ENCODE peak calls at places on chromosome 15, in six cellular contexts. E, V, P, N, M and H are unnamed samples. For H3F3A, the result is how much of the 10 kb centered on the place peaks cover.

GRCh38 chr15:62740141-62741004 is 302.2 kb upstream of the TPM1 start:
- DNase-seq in P (no peak), M (no peak), E (no peak), N (no peak), V (no peak), H (no peak)

GRCh38 chr15:64369078-64369607 is 12.1 kb downstream of the PCLAF start:
- DNase-seq in P (no peak), V (no peak), E (no peak), M (no peak), N (no peak), H (no peak)

GRCh38 chr15:31405200-31405929 is 78.7 kb downstream of the KLF13 start:
- DNase-seq in N (no peak), V (no peak), M (peak), E (no peak), P (peak), H (peak)

GRCh38 chr15:58698887-58699641 is 50.4 kb downstream of the ADAM10 start:
- DNase-seq in M (no peak), V (no peak), E (no peak), N (no peak), P (peak), H (no peak)

GRCh38 chr15:52789601-52790165 is 453 bp downstream of the ONECUT1 start:
- DNase-seq in P (no peak), V (peak), N (peak), E (peak), M (no peak), H (no peak)

GRCh38 chr15:35141743-35142356 is 56.8 kb upstream of the NANOGP8 start:
- DNase-seq in M (no peak), N (peak), P (no peak), V (no peak), E (no peak), H (peak)

GRCh38 chr15:90004671-90005070 is 3.5 kb downstream of the ZNF710 start:
- DNase-seq in M (no peak), E (no peak), P (no peak), V (no peak), N (peak), H (peak)

GRCh38 chr15:94305133-94305532 is 73.8 kb downstream of the MCTP2 start:
- DNase-seq in E (no peak), N (no peak), M (no peak), V (no peak), P (no peak), H (no peak)

GRCh38 chr15:90901799-90902655 is 1.1 kb upstream of the MAN2A2 start:
- DNase-seq in V (peak), M (peak), P (peak), E (peak), N (peak), H (peak)

GRCh38 chr15:67161412-67161811 is 93.0 kb downstream of the AAGAB start:
- DNase-seq in M (no peak), P (no peak), V (no peak), E (no peak), N (no peak), H (no peak)

GRCh38 chr15:61657461-61657860 is 402.8 kb downstream of the VPS13C start:
- DNase-seq in P (no peak), M (no peak), E (no peak), V (no peak), N (no peak), H (no peak)

GRCh38 chr15:37131639-37132038 is 31.3 kb upstream of the MEIS2 start:
- DNase-seq in V (no peak), P (no peak), M (no peak), E (no peak), N (no peak), H (no peak)

GRCh38 chr15:95567686-95568085 is 762.8 kb upstream of the NR2F2 start:
- DNase-seq in M (no peak), N (peak), E (peak), P (no peak), V (no peak), H (no peak)

GRCh38 chr15:29805043-29805707 is 17.1 kb downstream of the TJP1 start:
- DNase-seq in N (peak), E (no peak), M (no peak), V (no peak), P (no peak), H (peak)

GRCh38 chr15:33150516-33150915 is 44.0 kb downstream of the FMN1 start:
- DNase-seq in M (no peak), N (no peak), E (no peak), V (peak), P (no peak), H (no peak)

GRCh38 chr15:91426412-91426811 is 326.4 kb downstream of the SV2B start:
- DNase-seq in E (no peak), V (no peak), M (no peak), P (no peak), N (no peak), H (peak)

GRCh38 chr15:72722071-72722696 is 36.2 kb downstream of the BBS4 start:
- DNase-seq in N (peak), M (peak), E (peak), V (peak), P (peak), H (peak)

GRCh38 chr15:79076661-79077060 is 13.9 kb downstream of the RASGRF1 start:
- DNase-seq in P (no peak), N (no peak), V (no peak), E (no peak), M (no peak), H (no peak)

GRCh38 chr15:40960926-40961325 is 7.7 kb downstream of the CHAC1 start:
- DNase-seq in N (no peak), M (peak), P (no peak), V (no peak), E (no peak), H (peak)
- H3F3A ChIP-seq in N (under half), M (under half), P (under half), V (under half), E (under half), H (under half)

DNA sequence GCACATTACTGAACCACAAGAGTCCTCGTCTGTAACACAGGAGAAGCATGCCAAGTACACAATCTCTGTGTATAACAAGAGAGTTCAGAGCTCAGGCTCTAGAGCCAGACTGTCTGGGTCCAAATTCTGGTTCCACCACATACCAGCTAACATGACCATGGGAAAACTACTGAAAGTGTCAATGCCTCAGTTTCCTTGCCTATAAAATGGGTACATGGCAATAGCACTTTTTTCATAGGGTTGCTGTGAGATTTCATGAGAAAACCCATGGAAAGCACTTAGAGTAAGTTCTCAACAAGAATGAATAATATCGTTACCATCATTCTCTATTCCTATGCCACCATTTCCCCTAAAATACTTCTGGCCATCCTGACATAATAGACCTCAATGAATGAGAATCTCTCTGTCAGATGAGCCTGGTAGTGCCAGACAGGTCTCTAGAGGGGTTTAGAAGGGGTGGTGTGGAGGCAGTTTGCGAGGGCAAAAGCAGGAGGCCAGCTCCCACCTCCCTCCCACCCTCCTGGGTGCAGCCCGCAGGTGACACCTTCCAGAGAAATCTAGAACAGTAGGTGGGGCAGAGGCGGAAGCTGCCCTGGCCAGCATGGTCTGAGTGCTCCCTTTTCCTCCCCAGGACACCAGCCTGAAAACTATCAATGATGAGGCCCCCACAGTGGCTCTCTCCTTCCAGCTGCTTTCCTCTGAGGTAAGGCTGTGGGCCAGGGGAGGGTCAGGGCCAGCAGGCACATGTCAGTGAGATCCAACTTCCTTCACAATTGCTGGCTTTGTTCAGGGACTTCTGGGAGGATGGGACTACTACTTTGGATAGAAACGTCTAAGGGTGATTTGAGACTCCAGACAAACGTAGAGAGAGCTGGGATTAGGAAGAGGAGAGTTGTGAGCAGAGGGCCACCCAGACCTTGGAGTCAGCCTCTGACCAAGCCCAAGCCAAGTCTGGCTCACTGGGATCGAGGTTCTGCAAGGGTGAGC is 45.3 kb downstream of the CCDC33 start:
- DNase-seq in E (no peak), M (no peak), P (no peak), V (no peak), N (no peak), H (no peak)
- TF ChIP-seq EZH2 in E (no peak), M (no peak), P (no peak), V (no peak), N (no peak), H (no peak)

GRCh38 chr15:76684002-76684401 is 221.1 kb downstream of the SCAPER start:
- DNase-seq in V (no peak), N (no peak), M (no peak), P (no peak), E (no peak), H (no peak)
- H2AFZ ChIP-seq in V (no peak), N (no peak), M (no peak), P (no peak), E (no peak), H (no peak)

DNA sequence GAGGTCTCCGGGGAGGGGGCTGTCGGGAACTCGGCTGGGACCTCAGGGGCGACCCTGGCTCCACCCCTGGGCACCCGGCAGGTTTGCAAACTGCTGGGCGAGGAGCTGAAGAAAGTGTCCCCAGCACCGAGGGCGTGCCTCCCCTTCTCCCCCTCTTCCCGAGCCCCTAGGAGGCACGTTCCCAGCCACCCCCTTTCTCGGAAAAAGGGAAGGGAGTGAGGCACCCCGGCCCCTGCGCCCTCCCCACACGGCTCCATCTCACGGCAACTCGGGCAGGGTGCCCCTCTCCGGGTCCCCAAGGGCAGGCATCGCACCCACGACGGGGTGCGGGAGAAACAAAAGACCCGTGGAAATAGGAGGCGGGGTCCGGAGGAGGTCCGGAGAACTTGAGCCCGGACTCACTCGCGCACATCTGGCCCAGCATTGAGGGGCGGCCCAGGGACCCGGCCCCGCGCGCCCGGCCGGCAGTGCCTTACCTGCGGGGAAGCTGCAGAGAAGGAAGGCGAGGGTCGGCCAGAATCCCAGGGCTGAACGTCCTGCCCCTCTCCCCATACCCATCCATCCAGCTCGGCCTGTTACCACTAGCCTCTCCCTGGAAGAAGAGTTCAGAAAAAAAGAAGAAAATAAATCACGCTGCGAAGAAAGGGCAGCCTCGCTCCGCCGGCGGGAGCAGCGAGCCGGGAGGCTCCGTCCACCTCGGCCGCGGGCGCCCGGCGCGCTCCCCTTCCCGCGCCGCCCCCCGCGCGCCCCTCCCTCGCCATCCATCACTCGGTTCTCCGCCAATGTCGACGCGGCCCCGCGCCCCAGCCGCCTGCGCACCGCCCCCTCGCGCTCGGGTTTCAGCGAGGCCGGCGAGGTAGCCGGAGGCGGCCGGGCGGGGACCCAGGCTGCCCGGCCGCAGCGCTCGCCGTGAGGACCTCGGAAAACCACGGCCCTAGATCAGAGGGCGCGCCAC is 16.3 kb downstream of the RGMA start:
- DNase-seq in P (no peak), N (peak), M (peak), E (peak), V (peak), H (peak)
- H3F3A ChIP-seq in P (under half), N (under half), M (under half), E (under half), V (half or more), H (under half)

GRCh38 chr15:45521596-45522167 is 873 bp downstream of the SLC30A4 start:
- DNase-seq in M (no peak), P (peak), E (peak), N (peak), V (no peak), H (no peak)

GRCh38 chr15:45522931-45523331 is 376 bp upstream of the SLC30A4 start:
- DNase-seq in N (peak), P (peak), M (no peak), V (no peak), E (peak), H (peak)

DNA sequence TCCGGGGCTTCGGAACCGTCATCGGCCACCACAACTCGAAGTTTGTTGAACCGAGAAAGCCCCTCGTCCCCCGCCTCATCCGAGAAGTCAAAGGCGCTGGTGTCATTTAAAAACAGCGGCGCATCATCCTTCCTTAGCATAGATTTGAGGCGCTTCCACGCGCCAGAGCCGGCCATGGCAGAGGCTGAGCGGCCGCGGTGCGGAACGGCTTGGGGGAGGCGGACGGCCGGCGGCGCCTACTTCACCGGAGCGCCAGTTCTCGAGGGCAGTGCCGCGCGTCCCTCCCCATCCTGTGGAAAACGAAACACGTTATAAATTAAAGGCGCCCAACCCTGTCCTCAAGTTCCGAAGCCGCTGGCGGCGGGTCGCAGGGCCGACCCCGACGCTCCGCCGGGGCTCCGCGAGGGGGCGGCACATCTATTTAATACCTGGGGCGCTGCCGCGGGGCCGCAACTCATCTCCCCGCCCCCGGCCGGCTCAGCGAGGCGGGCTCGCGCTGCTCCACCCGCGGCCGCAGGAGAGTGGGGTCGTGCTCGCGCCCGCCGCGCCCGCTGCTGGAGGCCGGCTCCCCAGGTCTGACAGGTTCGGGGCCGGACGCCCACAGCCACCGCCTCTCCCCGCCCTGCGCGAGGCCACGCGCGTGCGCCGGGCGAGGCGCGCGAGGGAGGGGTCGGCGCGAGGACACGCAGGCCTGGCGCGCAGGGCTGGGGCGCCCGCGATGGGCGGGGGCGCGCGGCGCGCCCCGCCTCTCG is at the start of gene SLC30A4:
- DNase-seq in P (peak), E (peak), M (peak), V (peak), N (peak), H (peak)
- TF ChIP-seq EZH2 in P (no peak), E (peak), M (no peak), V (peak), N (no peak), H (no peak)

DNA sequence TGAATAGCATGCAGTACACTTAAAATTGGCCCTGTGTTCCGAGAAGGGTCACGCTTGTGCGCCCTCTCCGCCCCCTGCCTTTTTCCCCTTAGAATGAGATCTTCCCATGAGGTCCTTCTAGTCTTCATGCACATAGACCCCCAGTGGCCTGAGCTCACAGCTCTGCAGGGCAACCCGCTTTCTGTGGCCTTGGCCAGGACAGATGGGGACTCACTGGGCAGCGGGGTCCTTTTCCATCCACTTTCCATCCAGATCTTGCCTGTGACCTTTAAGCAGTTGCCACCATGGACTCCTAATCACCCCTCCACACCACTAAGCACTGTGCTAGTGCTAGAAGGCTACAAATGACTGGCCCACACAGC is 244.4 kb downstream of the UACA start:
- DNase-seq in M (no peak), E (no peak), N (no peak), V (no peak), P (no peak), H (no peak)
- H2AFZ ChIP-seq in M (no peak), E (no peak), N (no peak), V (no peak), P (no peak), H (no peak)

DNA sequence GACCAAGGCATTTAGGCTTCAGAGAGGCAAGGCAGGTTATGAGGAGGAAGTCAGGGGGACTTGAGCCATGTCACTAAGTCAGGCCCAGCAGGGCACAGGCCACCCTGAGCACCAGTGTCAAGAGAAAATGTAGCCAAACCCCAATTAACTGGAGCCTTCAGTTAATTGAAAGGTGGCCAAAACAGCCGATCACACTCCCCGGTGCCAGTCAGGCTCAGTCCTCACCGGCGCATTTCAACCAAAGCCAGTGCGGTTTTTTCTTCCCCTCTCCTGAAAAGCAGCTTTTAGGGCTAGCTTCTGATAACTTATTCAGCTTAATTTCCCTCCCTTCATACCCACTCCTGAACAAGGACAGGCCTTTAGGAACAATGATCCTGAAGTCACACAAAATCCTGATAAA is 113.7 kb downstream of the MEGF11 start:
- DNase-seq in M (no peak), E (no peak), N (no peak), V (no peak), P (no peak), H (no peak)
- H3F3A ChIP-seq in M (under half), E (under half), N (under half), V (under half), P (under half), H (under half)

GRCh38 chr15:75646944-75647364 is 758 bp upstream of the SNX33 start:
- DNase-seq in M (no peak), V (peak), N (no peak), P (no peak), E (peak), H (peak)
- TF ChIP-seq EZH2 in M (no peak), V (no peak), N (no peak), P (no peak), E (no peak), H (no peak)

DNA sequence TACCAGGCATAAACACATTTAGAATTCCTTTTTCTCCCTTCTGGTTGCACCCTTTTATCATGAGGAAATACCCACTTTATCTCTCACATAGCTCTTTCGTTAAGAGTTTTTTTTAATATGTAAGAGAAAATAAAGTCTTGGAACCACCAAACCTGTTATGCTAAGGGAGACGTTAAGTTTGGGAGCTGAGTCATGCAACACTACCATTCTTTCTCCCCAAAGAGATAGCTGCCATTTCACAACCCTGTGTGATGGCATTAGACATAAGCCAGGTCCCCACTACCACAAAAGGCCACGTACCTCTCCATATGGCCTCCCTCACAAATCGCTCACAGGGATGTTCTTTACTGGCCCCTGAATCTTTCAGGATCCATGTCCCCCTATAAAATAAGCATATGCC is 7.6 kb upstream of the NIPA1 start:
- DNase-seq in V (no peak), P (no peak), E (no peak), N (no peak), M (no peak), H (no peak)
- H2AFZ ChIP-seq in V (no peak), P (no peak), E (no peak), N (no peak), M (no peak), H (no peak)